ENCODE peak calls at places on chromosomes 1 and 21, in ten cellular contexts. A is foreskin keratinocyte, I is anterior cingulate cortex, U is HCEC 1CT, B is GM12865, S is RWPE1, V is progenitor cell of endocrine pancreas, X is dermis microvascular lymphatic vessel endothelial cell, K is NCI-H2081, P is C1 segment of cervical spinal cord. H is an unnamed sample.

GRCh38 chr1:206012086-206012859 is 9.1 kb upstream of the RAB7B start:
- DNase-seq in K (no peak), P (peak; percentile 74), S (no peak), U (no peak), A (no peak), B (peak; percentile 80), V (no peak), X (no peak), I (peak; percentile 12), H (peak; percentile 26)

GRCh38 chr1:208228026-208228425 is 16.2 kb downstream of the PLXNA2 start:
- DNase-seq in I (no peak), X (no peak), B (no peak), A (no peak), S (no peak), U (no peak), V (no peak), K (no peak), P (no peak), H (no peak)

GRCh38 chr21:43820466-43820865 is 31.1 kb downstream of the RRP1 start:
- DNase-seq in X (no peak), S (no peak), U (no peak), B (no peak), V (no peak), K (no peak), I (no peak), P (no peak), A (no peak), H (no peak)

GRCh38 chr21:33121715-33122475 is 52.0 kb downstream of the OLIG1 start:
- DNase-seq in I (no peak), P (peak; percentile 41), U (peak; percentile 22), B (peak; percentile 61), X (no peak), K (peak; percentile 5), V (no peak), S (peak; percentile 55), A (no peak), H (no peak)

GRCh38 chr1:90550616-90551406 is 166.3 kb downstream of the BARHL2 start:
- DNase-seq in S (peak; percentile 13), A (no peak), X (no peak), V (no peak), I (no peak), P (no peak), B (peak; percentile 9), K (peak; percentile 41), U (no peak), H (peak; percentile 27)

GRCh38 chr1:110211503-110212164 is 1.5 kb downstream of the KCNC4 start:
- DNase-seq in A (no peak), I (no peak), U (no peak), S (no peak), X (no peak), V (no peak), P (peak; percentile 38), K (no peak), B (no peak), H (no peak)

GRCh38 chr1:29450591-29450990 is 214.3 kb downstream of the PTPRU start:
- DNase-seq in P (no peak), U (no peak), B (no peak), V (no peak), K (peak; percentile 11), S (no peak), X (no peak), I (no peak), A (no peak), H (no peak)

GRCh38 chr1:156860113-156860638 is 489 bp upstream of the NTRK1 start:
- DNase-seq in I (peak; percentile 4), U (peak; percentile 39), B (peak; percentile 59), P (peak; percentile 50), X (no peak), S (peak; percentile 62), A (peak; percentile 49), V (peak; percentile 39), K (peak; percentile 44), H (peak; percentile 67)

GRCh38 chr1:114153621-114154145 is at the start of gene SYT6:
- DNase-seq in X (no peak), I (no peak), K (no peak), V (no peak), P (peak; percentile 30), B (no peak), A (no peak), S (no peak), U (no peak), H (peak; percentile 50)

GRCh38 chr1:116769050-116769449 is 14.8 kb downstream of the CD2 start:
- DNase-seq in A (no peak), U (no peak), V (no peak), B (peak; percentile 84), I (no peak), S (no peak), K (no peak), P (no peak), X (no peak), H (no peak)

GRCh38 chr1:156834322-156834721 is 17.7 kb upstream of the SH2D2A start:
- DNase-seq in B (no peak), P (no peak), I (no peak), S (no peak), K (no peak), X (no peak), V (no peak), U (no peak), A (no peak), H (no peak)

GRCh38 chr1:103129255-103129654 is 20.9 kb upstream of the COL11A1 start:
- DNase-seq in I (no peak), U (peak; percentile 70), A (peak; percentile 83), V (no peak), X (no peak), K (no peak), S (no peak), B (no peak), P (no peak), H (no peak)

GRCh38 chr1:47367651-47368050 is 34.1 kb downstream of the CMPK1 start:
- DNase-seq in A (no peak), B (no peak), S (no peak), P (no peak), I (no peak), K (no peak), U (no peak), V (no peak), X (no peak), H (no peak)

GRCh38 chr1:85243336-85243735 is 16.1 kb downstream of the C1orf52 start:
- DNase-seq in K (no peak), X (no peak), S (no peak), I (no peak), P (no peak), A (no peak), B (no peak), V (no peak), U (no peak), H (no peak)

GRCh38 chr1:2196901-2197638 is 2.5 kb upstream of the FAAP20 start:
- DNase-seq in P (no peak), B (no peak), K (no peak), V (no peak), S (no peak), U (no peak), A (no peak), I (no peak), X (no peak), H (no peak)

GRCh38 chr1:92653605-92654381 is 131.1 kb downstream of the EVI5 start:
- DNase-seq in A (peak; percentile 96), V (no peak), I (no peak), S (peak; percentile 27), B (peak; percentile 5), X (no peak), K (no peak), U (no peak), P (no peak), H (no peak)

GRCh38 chr1:66618390-66618789 is 84.4 kb downstream of the SGIP1 start:
- DNase-seq in A (no peak), V (no peak), B (peak; percentile 37), X (no peak), P (no peak), K (no peak), S (no peak), U (peak; percentile 38), I (no peak), H (no peak)

GRCh38 chr1:26882696-26883095 is 7.4 kb downstream of the GPN2 start:
- DNase-seq in U (no peak), K (no peak), X (no peak), I (no peak), B (no peak), A (no peak), S (no peak), V (no peak), P (no peak), H (no peak)

GRCh38 chr1:180881806-180882509 is 30.7 kb upstream of the KIAA1614 start:
- DNase-seq in B (peak; percentile 42), A (peak; percentile 34), I (no peak), P (no peak), S (peak; percentile 44), V (no peak), K (peak; percentile 70), U (peak; percentile 73), X (peak; percentile 30), H (peak; percentile 95)

GRCh38 chr1:155081472-155082300 is 3.0 kb downstream of the EFNA3 start:
- DNase-seq in X (no peak), S (no peak), K (no peak), V (no peak), A (peak; percentile 27), U (no peak), P (no peak), B (no peak), I (no peak), H (no peak)

GRCh38 chr1:13828454-13829151 is 128.6 kb downstream of the PRDM2 start:
- DNase-seq in V (peak; percentile 53), S (peak; percentile 45), U (no peak), X (no peak), K (no peak), P (no peak), B (peak; percentile 83), A (no peak), I (no peak), H (no peak)

GRCh38 chr1:199075792-199076191 is 437.0 kb downstream of the PTPRC start:
- DNase-seq in S (no peak), A (no peak), X (no peak), I (no peak), P (no peak), K (no peak), B (no peak), V (no peak), U (no peak), H (no peak)

GRCh38 chr1:22805672-22806038 is 95.0 kb downstream of the EPHB2 start:
- DNase-seq in V (no peak), X (no peak), S (no peak), U (no peak), P (no peak), A (no peak), K (peak; percentile 39), I (no peak), B (no peak), H (no peak)

GRCh38 chr1:244326757-244327156 is 125.0 kb downstream of the ADSS2 start:
- DNase-seq in S (no peak), K (peak; percentile 95), X (no peak), I (no peak), V (no peak), P (no peak), B (no peak), A (no peak), U (no peak), H (no peak)

GRCh38 chr1:52402860-52403240 is 1.4 kb downstream of the ORC1 start:
- DNase-seq in B (no peak), X (no peak), K (no peak), U (no peak), P (no peak), A (no peak), V (no peak), I (no peak), S (no peak), H (no peak)

GRCh38 chr1:59570524-59570923 is 244.2 kb upstream of the HOOK1 start:
- DNase-seq in S (no peak), V (no peak), X (peak; percentile 6), K (peak; percentile 63), U (no peak), A (no peak), B (peak; percentile 54), P (peak; percentile 13), I (no peak), H (no peak)

GRCh38 chr1:28450561-28450960 is 55.3 kb upstream of the RCC1 start:
- DNase-seq in A (no peak), V (no peak), U (no peak), S (no peak), B (peak; percentile 45), X (no peak), P (no peak), I (no peak), K (no peak), H (no peak)

GRCh38 chr1:32215629-32216505 is 6.3 kb downstream of the TMEM234 start:
- DNase-seq in P (peak; percentile 18), K (peak; percentile 79), V (peak; percentile 34), B (peak; percentile 69), I (peak; percentile 4), U (peak; percentile 44), X (peak; percentile 55), S (peak; percentile 71), A (peak; percentile 85), H (peak; percentile 18)